ENCODE peak calls at places on chromosome 12, in seven cellular contexts. One of them, this sample, is unnamed.

GRCh38 chr12:124916370-124917134 is 2.1 kb upstream of the UBC start:
- DNase-seq in lower lobe of right lung: no peak
- DNase-seq in PC-9: peak; percentile 93
- DNase-seq in psoas muscle: peak; percentile 83
- DNase-seq in prostate gland: peak; percentile 89
- DNase-seq in AG04450: no peak
- DNase-seq in CD8-positive, alpha-beta T cell: peak; percentile 49
- DNase-seq in this sample: peak; percentile 96

GRCh38 chr12:122834921-122835692 is at the start of gene HIP1R:
- DNase-seq in lower lobe of right lung: peak; percentile 65
- DNase-seq in PC-9: no peak
- DNase-seq in psoas muscle: no peak
- DNase-seq in prostate gland: peak; percentile 54
- DNase-seq in AG04450: no peak
- DNase-seq in CD8-positive, alpha-beta T cell: peak; percentile 57
- DNase-seq in this sample: no peak

GRCh38 chr12:40511341-40511740 is 180.9 kb upstream of the CNTN1 start:
- DNase-seq in lower lobe of right lung: no peak
- DNase-seq in PC-9: no peak
- DNase-seq in psoas muscle: no peak
- DNase-seq in prostate gland: no peak
- DNase-seq in AG04450: no peak
- DNase-seq in CD8-positive, alpha-beta T cell: no peak
- DNase-seq in this sample: no peak

GRCh38 chr12:2387051-2387834 is 334.5 kb downstream of the CACNA1C start:
- DNase-seq in lower lobe of right lung: no peak
- DNase-seq in PC-9: no peak
- DNase-seq in psoas muscle: no peak
- DNase-seq in prostate gland: no peak
- DNase-seq in AG04450: no peak
- DNase-seq in CD8-positive, alpha-beta T cell: no peak
- DNase-seq in this sample: peak; percentile 60

GRCh38 chr12:78865297-78865955 is 852 bp downstream of the SYT1 start:
- DNase-seq in lower lobe of right lung: no peak
- DNase-seq in PC-9: no peak
- DNase-seq in psoas muscle: no peak
- DNase-seq in prostate gland: no peak
- DNase-seq in AG04450: no peak
- DNase-seq in CD8-positive, alpha-beta T cell: no peak
- DNase-seq in this sample: peak; percentile 25

GRCh38 chr12:12839886-12840285 is 26.7 kb downstream of the DDX47 start:
- DNase-seq in lower lobe of right lung: no peak
- DNase-seq in PC-9: peak; percentile 97
- DNase-seq in psoas muscle: peak; percentile 58
- DNase-seq in prostate gland: no peak
- DNase-seq in AG04450: peak; percentile 16
- DNase-seq in CD8-positive, alpha-beta T cell: no peak
- DNase-seq in this sample: peak; percentile 74

GRCh38 chr12:96171905-96172304 is 22.3 kb upstream of the ELK3 start:
- DNase-seq in lower lobe of right lung: no peak
- DNase-seq in PC-9: no peak
- DNase-seq in psoas muscle: no peak
- DNase-seq in prostate gland: no peak
- DNase-seq in AG04450: no peak
- DNase-seq in CD8-positive, alpha-beta T cell: no peak
- DNase-seq in this sample: no peak

GRCh38 chr12:1922075-1922709 is 3.7 kb upstream of the CACNA2D4 start:
- DNase-seq in lower lobe of right lung: peak; percentile 45
- DNase-seq in PC-9: no peak
- DNase-seq in psoas muscle: peak; percentile 32
- DNase-seq in prostate gland: no peak
- DNase-seq in AG04450: no peak
- DNase-seq in CD8-positive, alpha-beta T cell: peak; percentile 6
- DNase-seq in this sample: no peak

GRCh38 chr12:25458047-25458552 is 95.0 kb downstream of the LMNTD1 start:
- DNase-seq in lower lobe of right lung: no peak
- DNase-seq in PC-9: peak; percentile 89
- DNase-seq in psoas muscle: no peak
- DNase-seq in prostate gland: no peak
- DNase-seq in AG04450: peak; percentile 85
- DNase-seq in CD8-positive, alpha-beta T cell: no peak
- DNase-seq in this sample: peak; percentile 92

GRCh38 chr12:40054554-40055226 is 51.2 kb downstream of the SLC2A13 start:
- DNase-seq in lower lobe of right lung: no peak
- DNase-seq in PC-9: no peak
- DNase-seq in psoas muscle: no peak
- DNase-seq in prostate gland: no peak
- DNase-seq in AG04450: peak; percentile 15
- DNase-seq in CD8-positive, alpha-beta T cell: no peak
- DNase-seq in this sample: peak; percentile 86

GRCh38 chr12:71503579-71504470 is 64.2 kb downstream of the LGR5 start:
- DNase-seq in lower lobe of right lung: no peak
- DNase-seq in PC-9: no peak
- DNase-seq in psoas muscle: no peak
- DNase-seq in prostate gland: no peak
- DNase-seq in AG04450: no peak
- DNase-seq in CD8-positive, alpha-beta T cell: no peak
- DNase-seq in this sample: no peak

GRCh38 chr12:29781176-29781575 is 2.6 kb downstream of the TMTC1 start:
- DNase-seq in lower lobe of right lung: no peak
- DNase-seq in PC-9: no peak
- DNase-seq in psoas muscle: no peak
- DNase-seq in prostate gland: no peak
- DNase-seq in AG04450: no peak
- DNase-seq in CD8-positive, alpha-beta T cell: no peak
- DNase-seq in this sample: no peak

GRCh38 chr12:54022960-54023884 is 5.0 kb upstream of the HOXC6 start:
- DNase-seq in lower lobe of right lung: no peak
- DNase-seq in PC-9: no peak
- DNase-seq in psoas muscle: peak; percentile 19
- DNase-seq in prostate gland: no peak
- DNase-seq in AG04450: no peak
- DNase-seq in CD8-positive, alpha-beta T cell: no peak
- DNase-seq in this sample: no peak

GRCh38 chr12:54020587-54020969 is 7.7 kb upstream of the HOXC6 start:
- DNase-seq in lower lobe of right lung: no peak
- DNase-seq in PC-9: no peak
- DNase-seq in psoas muscle: peak; percentile 4
- DNase-seq in prostate gland: no peak
- DNase-seq in AG04450: no peak
- DNase-seq in CD8-positive, alpha-beta T cell: no peak
- DNase-seq in this sample: no peak

GRCh38 chr12:54019924-54020586 is 8.2 kb upstream of the HOXC6 start:
- DNase-seq in lower lobe of right lung: no peak
- DNase-seq in PC-9: no peak
- DNase-seq in psoas muscle: peak; percentile 74
- DNase-seq in prostate gland: no peak
- DNase-seq in AG04450: no peak
- DNase-seq in CD8-positive, alpha-beta T cell: no peak
- DNase-seq in this sample: no peak

GRCh38 chr12:54021006-54021405 is 7.2 kb upstream of the HOXC6 start:
- DNase-seq in lower lobe of right lung: no peak
- DNase-seq in PC-9: no peak
- DNase-seq in psoas muscle: peak; percentile 56
- DNase-seq in prostate gland: no peak
- DNase-seq in AG04450: no peak
- DNase-seq in CD8-positive, alpha-beta T cell: no peak
- DNase-seq in this sample: no peak

DNA sequence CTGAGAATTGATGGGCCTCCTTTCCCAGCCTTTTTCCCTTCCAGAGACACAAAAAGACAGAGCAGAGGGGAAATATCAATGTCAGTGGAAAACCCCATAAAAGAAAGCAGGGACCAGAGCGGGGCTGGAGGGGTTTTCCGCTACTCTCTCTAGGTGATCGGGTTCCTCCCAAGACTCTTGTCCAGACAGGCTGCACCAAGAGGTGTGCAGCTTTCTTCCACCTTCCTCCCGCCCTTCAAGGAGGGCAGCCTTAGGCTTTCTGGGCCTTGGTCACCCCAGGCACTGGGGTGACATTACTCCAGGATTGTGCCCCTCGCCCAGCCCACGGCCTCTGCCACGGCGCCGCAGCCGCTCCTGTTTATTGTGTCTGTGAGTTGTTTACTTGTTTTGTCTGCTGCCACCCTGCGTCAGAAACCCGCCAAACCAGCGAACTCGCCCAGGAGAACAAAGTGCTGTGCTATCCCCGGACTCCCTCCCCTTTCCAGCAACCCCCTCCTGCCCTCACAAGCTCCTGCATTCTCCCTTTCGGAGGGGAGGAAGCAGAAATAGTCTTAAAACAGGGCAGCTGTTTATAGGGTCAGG is 6.7 kb upstream of the HOXC6 start:
- DNase-seq in lower lobe of right lung: no peak
- DNase-seq in PC-9: no peak
- DNase-seq in psoas muscle: peak; percentile 85
- DNase-seq in prostate gland: no peak
- DNase-seq in AG04450: no peak
- DNase-seq in CD8-positive, alpha-beta T cell: no peak
- DNase-seq in this sample: no peak
- TF ChIP-seq CTCF in lower lobe of right lung: no peak
- TF ChIP-seq CTCF in PC-9: no peak
- TF ChIP-seq CTCF in psoas muscle: peak; percentile 43
- TF ChIP-seq CTCF in prostate gland: no peak
- TF ChIP-seq CTCF in AG04450: no peak
- TF ChIP-seq CTCF in CD8-positive, alpha-beta T cell: no peak
- TF ChIP-seq CTCF in this sample: no peak

GRCh38 chr12:26854028-26854387 is 21.0 kb upstream of the ITPR2 start:
- DNase-seq in lower lobe of right lung: no peak
- DNase-seq in PC-9: no peak
- DNase-seq in psoas muscle: no peak
- DNase-seq in prostate gland: no peak
- DNase-seq in AG04450: no peak
- DNase-seq in CD8-positive, alpha-beta T cell: no peak
- DNase-seq in this sample: no peak

GRCh38 chr12:26861690-26862089 is 28.7 kb upstream of the ITPR2 start:
- DNase-seq in lower lobe of right lung: no peak
- DNase-seq in PC-9: no peak
- DNase-seq in psoas muscle: no peak
- DNase-seq in prostate gland: no peak
- DNase-seq in AG04450: no peak
- DNase-seq in CD8-positive, alpha-beta T cell: no peak
- DNase-seq in this sample: no peak

GRCh38 chr12:26855337-26856089 is 22.5 kb upstream of the ITPR2 start:
- DNase-seq in lower lobe of right lung: no peak
- DNase-seq in PC-9: no peak
- DNase-seq in psoas muscle: no peak
- DNase-seq in prostate gland: no peak
- DNase-seq in AG04450: no peak
- DNase-seq in CD8-positive, alpha-beta T cell: no peak
- DNase-seq in this sample: no peak

GRCh38 chr12:26853303-26854027 is 20.5 kb upstream of the ITPR2 start:
- DNase-seq in lower lobe of right lung: peak; percentile 79
- DNase-seq in PC-9: no peak
- DNase-seq in psoas muscle: peak; percentile 76
- DNase-seq in prostate gland: peak; percentile 63
- DNase-seq in AG04450: no peak
- DNase-seq in CD8-positive, alpha-beta T cell: peak; percentile 76
- DNase-seq in this sample: peak; percentile 75

DNA sequence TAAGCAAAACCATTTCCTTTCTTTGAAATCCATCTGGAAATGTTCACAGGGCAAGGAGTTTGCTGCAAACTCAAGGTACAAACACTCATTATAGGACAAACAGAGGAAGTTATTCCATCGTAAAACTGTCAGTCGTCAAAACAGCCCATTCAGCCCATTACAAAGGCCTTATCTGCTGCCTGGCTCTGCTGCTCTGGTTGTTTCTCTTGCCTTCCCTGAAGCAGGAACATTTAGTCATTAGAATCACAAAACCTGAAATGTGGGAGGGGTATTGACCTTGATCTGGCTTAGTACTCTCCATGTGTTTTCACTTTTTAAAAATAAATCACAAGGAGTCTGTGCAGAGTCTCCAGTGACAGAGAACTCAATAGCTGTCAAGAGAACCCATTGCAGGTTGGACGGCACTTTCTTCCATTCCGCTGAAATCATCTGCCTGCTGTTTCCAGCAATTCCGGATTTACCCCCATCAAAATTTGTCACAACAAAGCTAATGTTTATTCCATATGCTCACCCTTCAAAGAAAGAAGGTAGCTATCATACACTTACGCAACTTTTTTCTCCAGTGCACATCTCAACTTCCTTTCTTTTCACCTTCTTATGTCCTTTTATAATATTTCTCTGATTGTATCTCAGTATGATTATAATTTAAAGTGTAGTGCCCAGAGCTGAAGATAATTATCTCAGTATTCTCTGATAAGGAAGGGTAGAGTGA is 24.6 kb upstream of the ITPR2 start:
- DNase-seq in lower lobe of right lung: no peak
- DNase-seq in PC-9: no peak
- DNase-seq in psoas muscle: no peak
- DNase-seq in prostate gland: no peak
- DNase-seq in AG04450: no peak
- DNase-seq in CD8-positive, alpha-beta T cell: no peak
- DNase-seq in this sample: no peak
- TF ChIP-seq CTCF in lower lobe of right lung: no peak
- TF ChIP-seq CTCF in PC-9: no peak
- TF ChIP-seq CTCF in psoas muscle: no peak
- TF ChIP-seq CTCF in prostate gland: no peak
- TF ChIP-seq CTCF in AG04450: no peak
- TF ChIP-seq CTCF in CD8-positive, alpha-beta T cell: no peak
- TF ChIP-seq CTCF in this sample: no peak

DNA sequence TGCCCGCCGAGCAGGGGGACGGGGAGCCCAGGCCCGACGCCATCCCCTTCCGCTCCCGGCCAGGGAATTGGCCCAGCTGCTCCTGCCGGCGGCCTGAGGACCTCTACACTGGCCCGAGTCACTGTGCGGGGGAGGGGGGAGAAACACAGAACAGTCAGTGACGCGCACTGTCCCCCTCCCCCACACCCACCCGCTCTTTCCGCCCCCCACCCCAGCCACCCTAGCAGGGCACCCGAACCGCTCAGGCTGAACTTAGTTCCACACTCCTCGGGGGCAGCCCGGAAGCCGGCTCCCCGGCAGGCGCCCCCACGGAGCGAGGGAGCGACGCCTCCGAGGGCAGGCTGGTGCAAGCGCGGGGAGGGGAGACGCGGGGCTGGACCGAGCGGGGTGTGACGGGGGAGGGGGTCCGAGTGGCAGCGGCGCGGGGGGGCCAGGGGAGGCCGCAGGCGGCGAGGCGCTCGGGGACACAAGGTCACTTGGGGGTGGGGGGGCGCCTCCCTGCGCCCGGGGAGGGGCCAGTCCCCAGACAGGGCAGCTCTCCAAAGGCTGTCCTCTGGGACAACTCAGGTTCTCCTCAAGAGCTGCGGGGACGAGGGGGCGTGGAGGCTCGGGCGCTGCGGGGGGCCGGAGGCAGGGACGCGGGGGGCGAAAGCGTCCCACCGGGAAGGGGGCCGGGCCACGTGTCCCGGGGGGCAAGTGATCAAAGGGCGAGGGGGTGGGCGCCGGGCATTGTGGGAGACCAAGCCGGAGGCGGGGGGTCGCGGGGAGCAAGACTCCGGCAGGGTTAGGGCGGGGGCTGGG is 648 bp downstream of the CHD4 start:
- DNase-seq in lower lobe of right lung: peak; percentile 82
- DNase-seq in PC-9: peak; percentile 40
- DNase-seq in psoas muscle: peak; percentile 88
- DNase-seq in prostate gland: peak; percentile 38
- DNase-seq in AG04450: no peak
- DNase-seq in CD8-positive, alpha-beta T cell: peak; percentile 70
- DNase-seq in this sample: no peak
- TF ChIP-seq CTCF in lower lobe of right lung: no peak
- TF ChIP-seq CTCF in PC-9: no peak
- TF ChIP-seq CTCF in psoas muscle: no peak
- TF ChIP-seq CTCF in prostate gland: no peak
- TF ChIP-seq CTCF in AG04450: no peak
- TF ChIP-seq CTCF in CD8-positive, alpha-beta T cell: no peak
- TF ChIP-seq CTCF in this sample: no peak

GRCh38 chr12:132284071-132284492 is 45.3 kb downstream of the GALNT9 start:
- DNase-seq in lower lobe of right lung: peak; percentile 27
- DNase-seq in PC-9: no peak
- DNase-seq in psoas muscle: no peak
- DNase-seq in prostate gland: no peak
- DNase-seq in AG04450: no peak
- DNase-seq in CD8-positive, alpha-beta T cell: no peak
- DNase-seq in this sample: peak; percentile 2
- TF ChIP-seq CTCF in lower lobe of right lung: no peak
- TF ChIP-seq CTCF in PC-9: peak; percentile 35
- TF ChIP-seq CTCF in psoas muscle: no peak
- TF ChIP-seq CTCF in prostate gland: peak; percentile 25
- TF ChIP-seq CTCF in AG04450: no peak
- TF ChIP-seq CTCF in CD8-positive, alpha-beta T cell: no peak
- TF ChIP-seq CTCF in this sample: peak; percentile 26